ENCODE peak calls at places on chromosomes 5 and 9, in six cellular contexts. R is GM23248, Q is mucosa of descending colon, G is A673, N is kidney, W is HepG2. Z is an unnamed sample. For H3K4me1, the result is how much of the 10 kb centered on the place peaks cover.

GRCh38 chr5:73119492-73120157 is 750 bp upstream of the TMEM171 start:
- DNase-seq in R (no peak), Q (peak), G (no peak), N (peak), W (no peak), Z (no peak)

GRCh38 chr5:31220968-31221367 is 27.5 kb downstream of the CDH6 start:
- DNase-seq in R (no peak), Q (no peak), G (no peak), N (no peak), W (peak), Z (no peak)

GRCh38 chr9:85319946-85320345 is 421.8 kb downstream of the AGTPBP1 start:
- DNase-seq in R (no peak), Q (no peak), G (no peak), N (no peak), W (no peak), Z (no peak)

GRCh38 chr5:93611900-93612898 is 29.2 kb downstream of the NR2F1 start:
- DNase-seq in R (peak), Q (peak), G (peak), N (peak), W (no peak), Z (no peak)

GRCh38 chr5:176831425-176831824 is 21.1 kb downstream of the UNC5A start:
- DNase-seq in R (no peak), Q (no peak), G (no peak), N (no peak), W (no peak), Z (no peak)

GRCh38 chr9:33418090-33418489 is 15.7 kb upstream of the AQP7 start:
- DNase-seq in R (no peak), Q (peak), G (no peak), N (no peak), W (no peak), Z (peak)

GRCh38 chr5:65364907-65365306 is 116.8 kb downstream of the ADAMTS6 start:
- DNase-seq in R (peak), Q (no peak), G (peak), N (no peak), W (peak), Z (no peak)

GRCh38 chr5:153551537-153552079 is 61.1 kb downstream of the GRIA1 start:
- DNase-seq in R (peak), Q (no peak), G (peak), N (no peak), W (no peak), Z (peak)

GRCh38 chr9:38192731-38193130 is 123.7 kb upstream of the SHB start:
- DNase-seq in R (no peak), Q (no peak), G (no peak), N (no peak), W (no peak), Z (no peak)

GRCh38 chr5:60541980-60542379 is 158.0 kb downstream of the DEPDC1B start:
- DNase-seq in R (peak), Q (no peak), G (no peak), N (no peak), W (peak), Z (no peak)

GRCh38 chr5:6633469-6634326 is 458 bp downstream of the SRD5A1 start:
- DNase-seq in R (peak), Q (no peak), G (peak), N (no peak), W (no peak), Z (peak)

GRCh38 chr9:73743826-73744225 is 592.2 kb downstream of the ANXA1 start:
- DNase-seq in R (no peak), Q (no peak), G (no peak), N (no peak), W (no peak), Z (no peak)

GRCh38 chr9:80994892-80995291 is 694.5 kb downstream of the TLE1 start:
- DNase-seq in R (peak), Q (no peak), G (no peak), N (no peak), W (no peak), Z (no peak)

GRCh38 chr9:124384210-124384609 is 31.0 kb downstream of the PSMB7 start:
- DNase-seq in R (no peak), Q (no peak), G (no peak), N (no peak), W (no peak), Z (no peak)

GRCh38 chr5:136811551-136811950 is 446.2 kb upstream of the TRPC7 start:
- DNase-seq in R (peak), Q (no peak), G (peak), N (no peak), W (no peak), Z (no peak)

GRCh38 chr9:2242778-2243395 is 227.7 kb downstream of the SMARCA2 start:
- DNase-seq in R (peak), Q (no peak), G (no peak), N (no peak), W (no peak), Z (no peak)

GRCh38 chr9:98381311-98382103 is 126.1 kb upstream of the TBC1D2 start:
- DNase-seq in R (no peak), Q (no peak), G (no peak), N (no peak), W (no peak), Z (peak)

GRCh38 chr5:9536717-9537116 is 9.2 kb downstream of the SEMA5A start:
- DNase-seq in R (no peak), Q (no peak), G (no peak), N (no peak), W (no peak), Z (no peak)

GRCh38 chr5:115450741-115451140 is 93.8 kb downstream of the FEM1C start:
- DNase-seq in R (peak), Q (no peak), G (no peak), N (no peak), W (no peak), Z (no peak)

GRCh38 chr5:6585939-6586646 is 46.8 kb downstream of the NSUN2 start:
- DNase-seq in R (no peak), Q (no peak), G (no peak), N (no peak), W (no peak), Z (no peak)

GRCh38 chr5:172523146-172523745 is 68.9 kb upstream of the SH3PXD2B start:
- DNase-seq in R (no peak), Q (no peak), G (no peak), N (no peak), W (no peak), Z (no peak)

GRCh38 chr5:88845081-88845697 is 37.8 kb downstream of the MEF2C start:
- DNase-seq in R (no peak), Q (no peak), G (no peak), N (no peak), W (no peak), Z (no peak)

GRCh38 chr5:57094753-57095683 is 78.8 kb upstream of the GPBP1 start:
- DNase-seq in R (peak), Q (peak), G (peak), N (no peak), W (peak), Z (no peak)

GRCh38 chr5:132237141-132237540 is 9.5 kb upstream of the P4HA2 start:
- DNase-seq in R (peak), Q (no peak), G (no peak), N (no peak), W (no peak), Z (peak)

GRCh38 chr5:96080557-96080956 is 118.9 kb upstream of the ELL2 start:
- DNase-seq in R (peak), Q (no peak), G (no peak), N (no peak), W (no peak), Z (no peak)

GRCh38 chr5:90279091-90279490 is 130.5 kb downstream of the CETN3 start:
- DNase-seq in R (peak), Q (no peak), G (peak), N (no peak), W (no peak), Z (no peak)

GRCh38 chr9:95139121-95139520 is 178.4 kb downstream of the FANCC start:
- DNase-seq in R (no peak), Q (no peak), G (no peak), N (no peak), W (no peak), Z (no peak)

GRCh38 chr5:38078161-38078560 is 180.2 kb upstream of the EGFLAM start:
- DNase-seq in R (peak), Q (no peak), G (no peak), N (no peak), W (peak), Z (no peak)

GRCh38 chr5:178793156-178793555 is 62.7 kb upstream of the ZNF354A start:
- DNase-seq in R (no peak), Q (peak), G (peak), N (no peak), W (peak), Z (no peak)

GRCh38 chr5:77259479-77259878 is 49.0 kb downstream of the PDE8B start:
- DNase-seq in R (no peak), Q (no peak), G (no peak), N (no peak), W (no peak), Z (no peak)

GRCh38 chr9:82490019-82490499 is 501.5 kb downstream of the SPATA31D1 start:
- DNase-seq in R (peak), Q (no peak), G (no peak), N (no peak), W (no peak), Z (peak)

GRCh38 chr5:125306741-125307140 is 560.3 kb upstream of the ZNF608 start:
- DNase-seq in R (no peak), Q (no peak), G (no peak), N (no peak), W (no peak), Z (no peak)

GRCh38 chr9:86079421-86080111 is 19.8 kb downstream of the GOLM1 start:
- DNase-seq in R (peak), Q (no peak), G (peak), N (peak), W (no peak), Z (no peak)

DNA sequence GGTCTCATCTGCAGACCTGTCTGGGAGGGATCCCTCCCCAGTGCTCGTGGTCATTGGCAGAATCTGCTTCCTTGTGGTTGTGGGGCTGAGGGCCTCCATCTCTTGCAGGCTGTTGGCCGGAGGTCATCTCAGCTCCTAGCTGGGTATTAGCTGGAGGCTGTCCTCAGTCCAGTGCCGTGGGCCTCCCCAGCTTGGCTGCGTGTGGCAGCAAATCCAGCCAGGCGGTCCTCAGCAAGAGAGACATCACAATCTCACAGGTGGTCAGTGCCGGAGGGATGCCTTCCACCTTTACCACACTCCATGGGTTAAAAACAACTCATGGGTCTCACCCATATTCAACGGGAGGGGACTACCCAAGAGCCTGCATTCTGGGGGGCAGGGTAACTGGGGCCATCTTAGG is 155.5 kb downstream of the RXRA start:
- DNase-seq in R (no peak), Q (no peak), G (no peak), N (peak), W (no peak), Z (no peak)
- H3K4me1 ChIP-seq in R (under half), Q (under half), G (under half), N (under half), W (under half), Z (under half)

GRCh38 chr5:157607371-157608161 is 32.0 kb upstream of the ADAM19 start:
- DNase-seq in R (peak), Q (peak), G (no peak), N (no peak), W (no peak), Z (peak)
- H3K4me1 ChIP-seq in R (under half), Q (under half), G (under half), N (under half), W (under half), Z (half or more)

GRCh38 chr9:109652971-109653370 is 127.0 kb upstream of the PALM2AKAP2 start:
- DNase-seq in R (peak), Q (no peak), G (peak), N (no peak), W (peak), Z (no peak)
- H3K4me1 ChIP-seq in R (under half), Q (under half), G (under half), N (under half), W (under half), Z (under half)

DNA sequence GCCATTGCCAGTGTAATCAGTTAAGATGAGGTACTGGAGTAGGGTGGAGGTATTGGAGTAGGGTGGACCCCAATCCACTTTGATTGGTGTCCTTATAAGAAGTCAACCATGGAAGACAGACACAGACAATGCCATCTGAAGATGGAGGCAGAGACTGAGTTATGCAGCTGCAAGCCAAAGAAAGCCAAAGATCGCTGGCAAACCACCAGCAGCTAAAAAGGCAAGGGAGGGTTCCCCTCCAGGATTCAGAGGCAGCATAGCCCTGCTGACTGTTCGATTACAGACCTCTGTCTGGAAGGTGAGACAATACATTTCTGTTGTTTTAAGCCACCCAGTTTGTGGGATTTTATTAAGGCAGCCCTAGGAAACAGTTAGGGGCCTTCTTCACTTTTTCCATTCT is 30.5 kb upstream of the CKMT2 start:
- DNase-seq in R (no peak), Q (no peak), G (no peak), N (no peak), W (no peak), Z (no peak)
- H3K4me1 ChIP-seq in R (under half), Q (under half), G (under half), N (under half), W (under half), Z (under half)

GRCh38 chr9:7970666-7971335 is 171.2 kb upstream of the DMAC1 start:
- DNase-seq in R (no peak), Q (no peak), G (no peak), N (no peak), W (no peak), Z (no peak)

GRCh38 chr9:7976167-7976755 is 176.7 kb upstream of the DMAC1 start:
- DNase-seq in R (no peak), Q (no peak), G (no peak), N (no peak), W (no peak), Z (no peak)

GRCh38 chr9:7974335-7975005 is 174.9 kb upstream of the DMAC1 start:
- DNase-seq in R (no peak), Q (no peak), G (no peak), N (no peak), W (no peak), Z (no peak)

GRCh38 chr9:7976856-7977255 is 177.3 kb upstream of the DMAC1 start:
- DNase-seq in R (no peak), Q (no peak), G (no peak), N (no peak), W (no peak), Z (no peak)

GRCh38 chr9:7973123-7973522 is 173.5 kb upstream of the DMAC1 start:
- DNase-seq in R (no peak), Q (no peak), G (no peak), N (no peak), W (no peak), Z (no peak)
- H3K4me1 ChIP-seq in R (under half), Q (under half), G (under half), N (under half), W (under half), Z (under half)

GRCh38 chr9:93193373-93193725 is 9.4 kb downstream of the WNK2 start:
- DNase-seq in R (no peak), Q (peak), G (no peak), N (peak), W (no peak), Z (no peak)
- H3K4me1 ChIP-seq in R (under half), Q (under half), G (under half), N (under half), W (under half), Z (under half)

DNA sequence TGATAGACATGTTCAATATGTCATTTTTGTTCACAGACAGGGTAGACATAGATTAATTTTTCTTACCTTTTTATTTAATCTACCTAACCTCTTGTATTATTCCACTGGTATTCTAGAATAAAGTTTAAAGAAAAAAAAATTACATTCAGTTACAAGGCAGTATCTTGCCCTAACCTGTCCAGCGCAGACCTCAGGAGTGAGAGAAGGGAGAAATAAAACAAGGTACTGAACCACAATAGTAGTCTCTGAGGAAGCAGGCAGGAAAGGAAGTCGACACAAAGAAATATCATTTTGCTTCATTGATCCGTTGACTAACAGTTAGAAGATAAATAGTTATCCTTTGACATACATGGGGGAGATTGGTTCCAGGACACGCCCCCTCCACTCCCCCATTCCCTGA is 12.5 kb upstream of the ADAMTSL1 start:
- DNase-seq in R (no peak), Q (no peak), G (no peak), N (no peak), W (no peak), Z (no peak)
- H3K4me1 ChIP-seq in R (under half), Q (under half), G (under half), N (under half), W (under half), Z (under half)

GRCh38 chr5:157560560-157560959 is 15.0 kb downstream of the ADAM19 start:
- DNase-seq in R (peak), Q (no peak), G (no peak), N (no peak), W (no peak), Z (no peak)
- H3K4me1 ChIP-seq in R (half or more), Q (under half), G (under half), N (under half), W (under half), Z (under half)